ENCODE peak calls at places on chromosomes 5 and 9, in eight cellular contexts. W is GM13977, M is GM20000, E is psoas muscle, V is pancreas, T is body of pancreas, L is AG09309, J is endodermal cell. Z is an unnamed sample.

GRCh38 chr5:59786271-59786805 is 107.2 kb downstream of the PDE4D start:
- DNase-seq in W (no peak), M (no peak), E (no peak), V (no peak), T (no peak), L (peak; percentile 64), J (no peak), Z (no peak)

GRCh38 chr5:5025774-5026406 is 114.2 kb upstream of the ADAMTS16 start:
- DNase-seq in W (no peak), M (no peak), E (no peak), V (no peak), T (no peak), L (no peak), J (no peak), Z (no peak)

GRCh38 chr5:154491951-154492350 is 13.9 kb upstream of the HAND1 start:
- DNase-seq in W (no peak), M (no peak), E (no peak), V (no peak), T (no peak), L (no peak), J (peak; percentile 43), Z (no peak)

GRCh38 chr5:61330879-61331406 is 1.1 kb upstream of the ZSWIM6 start:
- DNase-seq in W (peak; percentile 67), M (peak; percentile 67), E (peak; percentile 76), V (peak; percentile 94), T (peak; percentile 91), L (no peak), J (peak; percentile 83), Z (peak; percentile 84)

GRCh38 chr5:179613460-179614071 is 9.9 kb downstream of the HNRNPH1 start:
- DNase-seq in W (no peak), M (no peak), E (no peak), V (no peak), T (no peak), L (no peak), J (peak; percentile 63), Z (no peak)

GRCh38 chr9:29830815-29831214 is 2257.5 kb upstream of the C9orf72 start:
- DNase-seq in W (no peak), M (no peak), E (no peak), V (no peak), T (peak; percentile 44), L (no peak), J (peak; percentile 82), Z (no peak)

GRCh38 chr5:56819027-56819881 is 3.9 kb downstream of the MAP3K1 start:
- DNase-seq in W (no peak), M (no peak), E (no peak), V (no peak), T (no peak), L (no peak), J (no peak), Z (no peak)

GRCh38 chr9:86009133-86009532 is 68.2 kb downstream of the NAA35 start:
- DNase-seq in W (no peak), M (no peak), E (no peak), V (no peak), T (no peak), L (no peak), J (no peak), Z (no peak)

GRCh38 chr5:104817127-104817526 is 1254.5 kb upstream of the NUDT12 start:
- DNase-seq in W (no peak), M (no peak), E (no peak), V (no peak), T (no peak), L (no peak), J (no peak), Z (no peak)

GRCh38 chr5:132500931-132501628 is 10.5 kb upstream of the IRF1 start:
- DNase-seq in W (peak; percentile 79), M (peak; percentile 82), E (peak; percentile 53), V (no peak), T (peak; percentile 67), L (no peak), J (peak; percentile 85), Z (peak; percentile 68)

GRCh38 chr9:96160866-96161265 is 141.1 kb downstream of the HSD17B3 start:
- DNase-seq in W (no peak), M (no peak), E (no peak), V (no peak), T (no peak), L (no peak), J (no peak), Z (no peak)

GRCh38 chr5:16713386-16713928 is 96.7 kb upstream of the RETREG1 start:
- DNase-seq in W (no peak), M (no peak), E (no peak), V (no peak), T (peak; percentile 18), L (no peak), J (peak; percentile 75), Z (no peak)

GRCh38 chr5:111454198-111454606 is 58.1 kb downstream of the STARD4 start:
- DNase-seq in W (no peak), M (no peak), E (no peak), V (no peak), T (no peak), L (peak; percentile 14), J (no peak), Z (no peak)

GRCh38 chr5:59790399-59791130 is 103.0 kb downstream of the PDE4D start:
- DNase-seq in W (no peak), M (peak; percentile 36), E (no peak), V (no peak), T (no peak), L (no peak), J (no peak), Z (no peak)

GRCh38 chr5:64632251-64632650 is 58.1 kb upstream of the SHISAL2B start:
- DNase-seq in W (no peak), M (no peak), E (no peak), V (no peak), T (no peak), L (no peak), J (no peak), Z (no peak)

GRCh38 chr5:2260211-2260985 is 377.7 kb upstream of the IRX4 start:
- DNase-seq in W (no peak), M (no peak), E (no peak), V (no peak), T (no peak), L (no peak), J (peak; percentile 21), Z (no peak)

GRCh38 chr5:115776989-115777388 is 39.5 kb downstream of the CDO1 start:
- DNase-seq in W (no peak), M (no peak), E (no peak), V (no peak), T (no peak), L (no peak), J (no peak), Z (no peak)

GRCh38 chr5:431001-431710 is 11.8 kb upstream of the EXOC3 start:
- DNase-seq in W (peak; percentile 77), M (peak; percentile 89), E (no peak), V (peak; percentile 58), T (peak; percentile 48), L (no peak), J (peak; percentile 93), Z (no peak)
- TF ChIP-seq CTCF in W (peak; percentile 84), M (peak; percentile 92), E (peak; percentile 45), V (peak; percentile 36), T (no peak), L (peak; percentile 74), J (peak; percentile 95), Z (peak; percentile 61)

DNA sequence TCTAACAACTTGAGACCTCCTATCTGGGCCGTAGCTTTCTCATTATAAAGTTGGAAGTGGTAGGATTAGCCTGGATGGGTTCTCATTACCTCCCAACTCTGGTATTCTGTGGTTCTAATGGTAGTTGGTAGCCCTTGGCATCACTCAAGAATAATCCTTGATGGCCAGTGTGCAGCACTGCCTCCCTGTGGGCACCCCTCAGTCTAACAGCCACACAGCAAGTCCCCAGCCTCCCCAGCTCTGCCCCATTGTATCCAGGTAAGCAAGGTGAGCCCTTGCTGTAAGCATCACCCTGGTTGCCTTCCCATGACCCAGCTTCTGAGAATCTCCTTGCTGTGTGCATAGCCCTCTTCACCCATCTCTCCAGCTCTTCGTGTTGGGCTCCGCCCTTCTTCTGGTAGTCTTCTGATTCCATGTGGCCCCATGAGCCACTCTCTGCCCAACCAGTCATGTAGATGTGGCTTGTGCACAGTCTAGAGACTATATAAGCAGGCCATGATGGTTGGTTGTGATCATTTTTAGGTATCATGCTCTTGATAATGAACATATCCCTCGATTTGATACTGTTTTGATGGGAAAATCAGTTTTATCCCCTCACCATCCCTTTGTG is 57.6 kb upstream of the GRHPR start:
- DNase-seq in W (no peak), M (no peak), E (no peak), V (no peak), T (peak; percentile 38), L (no peak), J (peak; percentile 75), Z (no peak)
- TF ChIP-seq CTCF in W (peak; percentile 57), M (peak; percentile 42), E (no peak), V (no peak), T (no peak), L (peak; percentile 24), J (peak; percentile 65), Z (no peak)

GRCh38 chr5:151784141-151784540 is 12.4 kb downstream of the G3BP1 start:
- DNase-seq in W (no peak), M (no peak), E (no peak), V (no peak), T (no peak), L (no peak), J (peak; percentile 59), Z (no peak)

GRCh38 chr5:151781201-151781600 is 9.4 kb downstream of the G3BP1 start:
- DNase-seq in W (no peak), M (no peak), E (no peak), V (no peak), T (no peak), L (no peak), J (no peak), Z (no peak)

GRCh38 chr5:151787817-151788216 is 16.1 kb downstream of the G3BP1 start:
- DNase-seq in W (no peak), M (no peak), E (no peak), V (no peak), T (no peak), L (no peak), J (no peak), Z (no peak)

GRCh38 chr5:151786468-151786867 is 14.7 kb downstream of the G3BP1 start:
- DNase-seq in W (no peak), M (no peak), E (no peak), V (no peak), T (no peak), L (no peak), J (no peak), Z (no peak)
- TF ChIP-seq CTCF in W (no peak), M (no peak), E (no peak), V (no peak), T (no peak), L (no peak), J (no peak), Z (no peak)

GRCh38 chr9:97562542-97562941 is 61.1 kb downstream of the TMOD1 start:
- DNase-seq in W (no peak), M (no peak), E (peak; percentile 42), V (no peak), T (no peak), L (no peak), J (no peak), Z (no peak)

GRCh38 chr9:97567182-97567893 is 65.8 kb downstream of the TSTD2 start:
- DNase-seq in W (no peak), M (no peak), E (no peak), V (no peak), T (no peak), L (no peak), J (no peak), Z (no peak)

GRCh38 chr9:97563458-97564135 is 62.1 kb downstream of the TMOD1 start:
- DNase-seq in W (no peak), M (no peak), E (no peak), V (no peak), T (no peak), L (no peak), J (no peak), Z (no peak)

GRCh38 chr9:97565262-97565661 is 63.8 kb downstream of the TMOD1 start:
- DNase-seq in W (no peak), M (no peak), E (no peak), V (no peak), T (no peak), L (no peak), J (peak; percentile 40), Z (no peak)

GRCh38 chr9:97564291-97565175 is 63.1 kb downstream of the TMOD1 start:
- DNase-seq in W (no peak), M (no peak), E (peak; percentile 43), V (no peak), T (peak; percentile 26), L (peak; percentile 13), J (peak; percentile 39), Z (no peak)
- TF ChIP-seq CTCF in W (no peak), M (no peak), E (no peak), V (no peak), T (no peak), L (no peak), J (no peak), Z (no peak)